ENCODE peak calls at places on chromosome 9, in ten cellular contexts. C is progenitor cell of endocrine pancreas, D is epithelial cell of prostate, E is AG10803, M is NCI-H226, I is neuronal stem cell, K is AG08395, T is GM04504, W is NCI-H774, F is A172. P is an unnamed sample.
A peak's percentile ranks its signal among the peaks of the same experiment; 100 is the strongest.

GRCh38 chr9:98087420-98088354 is 31.2 kb downstream of the NANS start:
- DNase-seq in W (no peak), D (peak; percentile 36), I (peak; percentile 32), M (no peak), K (peak; percentile 55), E (peak; percentile 50), T (no peak), F (no peak), C (peak; percentile 49), P (no peak)

GRCh38 chr9:114745108-114745848 is 60.6 kb downstream of the TNFSF15 start:
- DNase-seq in F (no peak), T (peak; percentile 17), C (no peak), D (no peak), K (peak; percentile 37), M (no peak), I (no peak), W (no peak), E (peak; percentile 82), P (no peak)

GRCh38 chr9:86035827-86036440 is 63.4 kb downstream of the GOLM1 start:
- DNase-seq in I (no peak), T (no peak), D (no peak), W (peak; percentile 60), E (no peak), F (no peak), M (no peak), C (no peak), K (no peak), P (no peak)

GRCh38 chr9:114112778-114113585 is 13.9 kb upstream of the KIF12 start:
- DNase-seq in T (peak; percentile 33), M (peak; percentile 23), W (no peak), E (peak; percentile 81), I (no peak), F (peak; percentile 44), D (no peak), C (no peak), K (peak; percentile 62), P (no peak)

GRCh38 chr9:2159521-2160417 is 144.6 kb downstream of the SMARCA2 start:
- DNase-seq in K (no peak), E (peak; percentile 13), W (peak; percentile 29), F (peak; percentile 43), M (no peak), T (no peak), D (no peak), C (no peak), I (no peak), P (no peak)

GRCh38 chr9:80873861-80874260 is 815.5 kb downstream of the TLE1 start:
- DNase-seq in E (peak; percentile 42), C (no peak), T (peak; percentile 17), W (no peak), M (peak; percentile 23), F (peak; percentile 69), K (peak; percentile 36), D (no peak), I (no peak), P (no peak)

GRCh38 chr9:95268681-95269080 is 48.8 kb downstream of the FANCC start:
- DNase-seq in F (no peak), I (no peak), M (no peak), T (no peak), D (no peak), E (peak; percentile 12), W (peak; percentile 19), K (peak; percentile 5), C (no peak), P (no peak)

GRCh38 chr9:129401623-129402340 is 219.1 kb downstream of the C9orf50 start:
- DNase-seq in W (no peak), D (no peak), M (no peak), I (no peak), F (peak; percentile 23), C (no peak), E (peak; percentile 32), K (no peak), T (no peak), P (no peak)

GRCh38 chr9:20479419-20480155 is 142.7 kb downstream of the MLLT3 start:
- DNase-seq in I (no peak), C (no peak), M (no peak), T (no peak), K (no peak), F (no peak), E (peak; percentile 3), D (peak; percentile 64), W (no peak), P (no peak)

GRCh38 chr9:123927625-123928308 is 2.2 kb downstream of the DENND1A start:
- DNase-seq in W (no peak), T (peak; percentile 45), C (no peak), F (peak; percentile 17), D (no peak), K (peak; percentile 36), M (peak; percentile 72), I (no peak), E (peak; percentile 83), P (no peak)

GRCh38 chr9:115210699-115211098 is 92.7 kb upstream of the TNC start:
- DNase-seq in T (no peak), M (no peak), E (no peak), K (no peak), F (no peak), W (no peak), I (no peak), C (no peak), D (no peak), P (no peak)

GRCh38 chr9:70510157-70510770 is 95.8 kb upstream of the KLF9 start:
- DNase-seq in C (peak; percentile 17), T (no peak), M (no peak), K (no peak), D (no peak), W (no peak), F (peak; percentile 21), E (no peak), I (peak; percentile 4), P (peak; percentile 5)

GRCh38 chr9:120718328-120718727 is 4.1 kb upstream of the MEGF9 start:
- DNase-seq in W (no peak), K (no peak), M (no peak), F (no peak), I (no peak), T (no peak), D (no peak), E (no peak), C (no peak), P (no peak)

GRCh38 chr9:124499214-124499613 is 8.0 kb downstream of the NR5A1 start:
- DNase-seq in E (no peak), M (no peak), F (no peak), K (no peak), C (no peak), D (no peak), T (no peak), I (no peak), W (no peak), P (no peak)

P was measured in stimulated activated naive CD4-positive, alpha-beta T cell treated with Interleukin-2 at 50 U/mL for 16 hours.